ENCODE peak calls at places on chromosomes 13 and 19, in four cellular contexts. One of them, this sample, is unnamed.

GRCh38 chr19:57813919-57814504 is 701 bp downstream of the ZNF552 start:
- DNase-seq in NCI-H2081: no peak
- DNase-seq in amygdala: no peak
- DNase-seq in astrocyte of the hippocampus: peak
- DNase-seq in this sample: no peak

GRCh38 chr19:33580645-33581037 is 41.1 kb upstream of the CHST8 start:
- DNase-seq in amygdala: no peak
- DNase-seq in NCI-H2081: no peak
- DNase-seq in astrocyte of the hippocampus: peak
- DNase-seq in this sample: no peak

GRCh38 chr13:112450567-112451240 is 74.5 kb downstream of the SPACA7 start:
- DNase-seq in amygdala: no peak
- DNase-seq in NCI-H2081: peak
- DNase-seq in astrocyte of the hippocampus: no peak
- DNase-seq in this sample: no peak

GRCh38 chr13:110644892-110645521 is 29.7 kb downstream of the NAXD start:
- DNase-seq in NCI-H2081: peak
- DNase-seq in astrocyte of the hippocampus: peak
- DNase-seq in amygdala: peak
- DNase-seq in this sample: no peak

GRCh38 chr19:996051-996838 is 4.0 kb upstream of the GRIN3B start:
- DNase-seq in NCI-H2081: peak
- DNase-seq in amygdala: no peak
- DNase-seq in astrocyte of the hippocampus: peak
- DNase-seq in this sample: no peak

GRCh38 chr13:25478186-25478585 is 106.4 kb downstream of the ATP8A2 start:
- DNase-seq in amygdala: no peak
- DNase-seq in astrocyte of the hippocampus: peak
- DNase-seq in NCI-H2081: no peak
- DNase-seq in this sample: no peak

GRCh38 chr13:110467516-110467915 is 94.0 kb downstream of the RAB20 start:
- DNase-seq in astrocyte of the hippocampus: no peak
- DNase-seq in amygdala: no peak
- DNase-seq in NCI-H2081: no peak
- DNase-seq in this sample: no peak

GRCh38 chr19:47284324-47284899 is 9.7 kb downstream of the INAFM1 start:
- DNase-seq in astrocyte of the hippocampus: peak
- DNase-seq in amygdala: no peak
- DNase-seq in NCI-H2081: peak
- DNase-seq in this sample: no peak

GRCh38 chr19:40619333-40620160 is 18.4 kb downstream of the LTBP4 start:
- DNase-seq in amygdala: no peak
- DNase-seq in astrocyte of the hippocampus: no peak
- DNase-seq in NCI-H2081: no peak
- DNase-seq in this sample: no peak

GRCh38 chr13:98752111-98752941 is at the start of gene SLC15A1:
- DNase-seq in NCI-H2081: no peak
- DNase-seq in astrocyte of the hippocampus: peak
- DNase-seq in amygdala: no peak
- DNase-seq in this sample: no peak

GRCh38 chr19:31979949-31980670 is 365.3 kb upstream of the ZNF507 start:
- DNase-seq in amygdala: no peak
- DNase-seq in astrocyte of the hippocampus: no peak
- DNase-seq in NCI-H2081: no peak
- DNase-seq in this sample: no peak

GRCh38 chr13:65336916-65337315 is 1893.2 kb downstream of the PCDH9 start:
- DNase-seq in amygdala: no peak
- DNase-seq in astrocyte of the hippocampus: peak
- DNase-seq in NCI-H2081: peak
- DNase-seq in this sample: no peak

GRCh38 chr13:50132937-50133276 is 117.7 kb downstream of the KCNRG start:
- DNase-seq in amygdala: no peak
- DNase-seq in NCI-H2081: no peak
- DNase-seq in astrocyte of the hippocampus: peak
- DNase-seq in this sample: no peak

GRCh38 chr19:30552593-30552992 is 180.4 kb downstream of the ZNF536 start:
- DNase-seq in NCI-H2081: no peak
- DNase-seq in amygdala: no peak
- DNase-seq in astrocyte of the hippocampus: no peak
- DNase-seq in this sample: no peak

GRCh38 chr19:16368385-16369305 is 44.0 kb downstream of the KLF2 start:
- DNase-seq in astrocyte of the hippocampus: no peak
- DNase-seq in NCI-H2081: no peak
- DNase-seq in amygdala: no peak
- DNase-seq in this sample: no peak

GRCh38 chr19:49879243-49879960 is 1.9 kb downstream of the TBC1D17 start:
- DNase-seq in astrocyte of the hippocampus: no peak
- DNase-seq in NCI-H2081: no peak
- DNase-seq in amygdala: no peak
- DNase-seq in this sample: no peak

GRCh38 chr19:56423985-56424353 is 19.8 kb downstream of the ZNF583 start:
- DNase-seq in NCI-H2081: no peak
- DNase-seq in astrocyte of the hippocampus: no peak
- DNase-seq in amygdala: no peak
- DNase-seq in this sample: no peak

GRCh38 chr13:95787356-95788099 is 110.6 kb downstream of the DNAJC3 start:
- DNase-seq in NCI-H2081: no peak
- DNase-seq in amygdala: no peak
- DNase-seq in astrocyte of the hippocampus: no peak
- DNase-seq in this sample: no peak

GRCh38 chr19:40962460-40962961 is 28.6 kb upstream of the CYP2B6 start:
- DNase-seq in astrocyte of the hippocampus: no peak
- DNase-seq in amygdala: no peak
- DNase-seq in NCI-H2081: no peak
- DNase-seq in this sample: no peak

GRCh38 chr19:12766051-12766521 is 9.3 kb downstream of the HOOK2 start:
- DNase-seq in astrocyte of the hippocampus: peak
- DNase-seq in amygdala: peak
- DNase-seq in NCI-H2081: peak
- DNase-seq in this sample: peak

GRCh38 chr19:3968556-3969434 is 2.1 kb downstream of the DAPK3 start:
- DNase-seq in amygdala: no peak
- DNase-seq in astrocyte of the hippocampus: peak
- DNase-seq in NCI-H2081: peak
- DNase-seq in this sample: peak

GRCh38 chr13:67095621-67096020 is 134.5 kb downstream of the PCDH9 start:
- DNase-seq in amygdala: no peak
- DNase-seq in astrocyte of the hippocampus: no peak
- DNase-seq in NCI-H2081: no peak
- DNase-seq in this sample: no peak

GRCh38 chr19:7921302-7921954 is 1.3 kb downstream of the SNAPC2 start:
- DNase-seq in NCI-H2081: no peak
- DNase-seq in astrocyte of the hippocampus: no peak
- DNase-seq in amygdala: no peak
- DNase-seq in this sample: no peak

GRCh38 chr13:112790735-112791641 is 101.2 kb downstream of the ATP11A start:
- DNase-seq in astrocyte of the hippocampus: no peak
- DNase-seq in NCI-H2081: no peak
- DNase-seq in amygdala: no peak
- DNase-seq in this sample: no peak

GRCh38 chr13:32229443-32229842 is 85.7 kb downstream of the ZAR1L start:
- DNase-seq in amygdala: no peak
- DNase-seq in astrocyte of the hippocampus: peak
- DNase-seq in NCI-H2081: peak
- DNase-seq in this sample: no peak

GRCh38 chr13:111324736-111325135 is 4.3 kb downstream of the TEX29 start:
- DNase-seq in NCI-H2081: no peak
- DNase-seq in amygdala: no peak
- DNase-seq in astrocyte of the hippocampus: no peak
- DNase-seq in this sample: no peak

GRCh38 chr13:98372886-98373285 is 195.8 kb upstream of the RNF113B start:
- DNase-seq in amygdala: no peak
- DNase-seq in astrocyte of the hippocampus: no peak
- DNase-seq in NCI-H2081: no peak
- DNase-seq in this sample: no peak

GRCh38 chr13:101394597-101394996 is 21.7 kb downstream of the NALCN start:
- DNase-seq in NCI-H2081: no peak
- DNase-seq in astrocyte of the hippocampus: no peak
- DNase-seq in amygdala: no peak
- DNase-seq in this sample: no peak

GRCh38 chr19:48553676-48554384 is 1.9 kb downstream of the SULT2B1 start:
- DNase-seq in astrocyte of the hippocampus: peak
- DNase-seq in NCI-H2081: no peak
- DNase-seq in amygdala: no peak
- DNase-seq in this sample: no peak

GRCh38 chr13:52812941-52813340 is 35.5 kb downstream of the PCDH8 start:
- DNase-seq in amygdala: no peak
- DNase-seq in NCI-H2081: no peak
- DNase-seq in astrocyte of the hippocampus: no peak
- DNase-seq in this sample: no peak

GRCh38 chr19:48489608-48490216 is 20.5 kb downstream of the CYTH2 start:
- DNase-seq in astrocyte of the hippocampus: peak
- DNase-seq in NCI-H2081: peak
- DNase-seq in amygdala: peak
- DNase-seq in this sample: peak

GRCh38 chr13:99290890-99291289 is 16.3 kb downstream of the GPR183 start:
- DNase-seq in NCI-H2081: no peak
- DNase-seq in astrocyte of the hippocampus: no peak
- DNase-seq in amygdala: no peak
- DNase-seq in this sample: no peak

GRCh38 chr13:110322126-110322827 is 15.2 kb downstream of the COL4A2 start:
- DNase-seq in NCI-H2081: no peak
- DNase-seq in amygdala: no peak
- DNase-seq in astrocyte of the hippocampus: peak
- DNase-seq in this sample: no peak

GRCh38 chr13:19153782-19154450 is 27.7 kb downstream of the TUBA3C start:
- DNase-seq in astrocyte of the hippocampus: no peak
- DNase-seq in amygdala: no peak
- DNase-seq in NCI-H2081: no peak
- DNase-seq in this sample: no peak

GRCh38 chr19:7658219-7658686 is 10.6 kb upstream of the RETN start:
- DNase-seq in NCI-H2081: no peak
- DNase-seq in amygdala: peak
- DNase-seq in astrocyte of the hippocampus: no peak
- DNase-seq in this sample: no peak

GRCh38 chr13:52348983-52349780 is 56.8 kb downstream of the THSD1 start:
- DNase-seq in NCI-H2081: no peak
- DNase-seq in astrocyte of the hippocampus: peak
- DNase-seq in amygdala: no peak
- DNase-seq in this sample: no peak

GRCh38 chr13:114154476-114154875 is 22.1 kb upstream of the RASA3 start:
- DNase-seq in astrocyte of the hippocampus: no peak
- DNase-seq in amygdala: no peak
- DNase-seq in NCI-H2081: no peak
- DNase-seq in this sample: no peak

GRCh38 chr19:17303940-17304267 is 679 bp upstream of the ABHD8 start:
- DNase-seq in NCI-H2081: no peak
- DNase-seq in amygdala: no peak
- DNase-seq in astrocyte of the hippocampus: no peak
- DNase-seq in this sample: no peak

This sample was measured in tibial nerve.